ENCODE peak calls at places on chromosome 4, in four cellular contexts. One of them, this sample, is unnamed.

GRCh38 chr4:165288226-165288625 is 39.2 kb upstream of the MSMO1 start:
- DNase-seq in posterior cingulate gyrus: no peak
- DNase-seq in activated gamma-delta T cell treated with Interleukin-2 at 50 U/mL for 16 hours: no peak
- DNase-seq in activated naive CD4-positive, alpha-beta T cell treated with anti-CD3 and anti-CD28 coated beads for 36 hours: no peak
- DNase-seq in this sample: no peak

GRCh38 chr4:172546782-172547181 is 621.8 kb upstream of the GALNT7 start:
- DNase-seq in posterior cingulate gyrus: no peak
- DNase-seq in activated gamma-delta T cell treated with Interleukin-2 at 50 U/mL for 16 hours: no peak
- DNase-seq in activated naive CD4-positive, alpha-beta T cell treated with anti-CD3 and anti-CD28 coated beads for 36 hours: no peak
- DNase-seq in this sample: no peak

GRCh38 chr4:15327311-15328298 is 100.2 kb upstream of the C1QTNF7 start:
- DNase-seq in posterior cingulate gyrus: no peak
- DNase-seq in activated gamma-delta T cell treated with Interleukin-2 at 50 U/mL for 16 hours: no peak
- DNase-seq in activated naive CD4-positive, alpha-beta T cell treated with anti-CD3 and anti-CD28 coated beads for 36 hours: no peak
- DNase-seq in this sample: no peak

GRCh38 chr4:183838987-183839712 is 66.0 kb upstream of the STOX2 start:
- DNase-seq in posterior cingulate gyrus: no peak
- DNase-seq in activated gamma-delta T cell treated with Interleukin-2 at 50 U/mL for 16 hours: no peak
- DNase-seq in activated naive CD4-positive, alpha-beta T cell treated with anti-CD3 and anti-CD28 coated beads for 36 hours: no peak
- DNase-seq in this sample: no peak

GRCh38 chr4:95956094-95956493 is 116.2 kb downstream of the PDHA2 start:
- DNase-seq in posterior cingulate gyrus: no peak
- DNase-seq in activated gamma-delta T cell treated with Interleukin-2 at 50 U/mL for 16 hours: no peak
- DNase-seq in activated naive CD4-positive, alpha-beta T cell treated with anti-CD3 and anti-CD28 coated beads for 36 hours: no peak
- DNase-seq in this sample: no peak

GRCh38 chr4:123443401-123444297 is 47.1 kb downstream of the SPRY1 start:
- DNase-seq in posterior cingulate gyrus: no peak
- DNase-seq in activated gamma-delta T cell treated with Interleukin-2 at 50 U/mL for 16 hours: no peak
- DNase-seq in activated naive CD4-positive, alpha-beta T cell treated with anti-CD3 and anti-CD28 coated beads for 36 hours: peak; percentile 65
- DNase-seq in this sample: peak; percentile 37

GRCh38 chr4:1465173-1466033 is 59.2 kb upstream of the NKX1-1 start:
- DNase-seq in posterior cingulate gyrus: no peak
- DNase-seq in activated gamma-delta T cell treated with Interleukin-2 at 50 U/mL for 16 hours: no peak
- DNase-seq in activated naive CD4-positive, alpha-beta T cell treated with anti-CD3 and anti-CD28 coated beads for 36 hours: no peak
- DNase-seq in this sample: no peak

GRCh38 chr4:119025916-119026661 is 109.5 kb upstream of the MYOZ2 start:
- DNase-seq in posterior cingulate gyrus: no peak
- DNase-seq in activated gamma-delta T cell treated with Interleukin-2 at 50 U/mL for 16 hours: no peak
- DNase-seq in activated naive CD4-positive, alpha-beta T cell treated with anti-CD3 and anti-CD28 coated beads for 36 hours: no peak
- DNase-seq in this sample: no peak

GRCh38 chr4:7766661-7767345 is 172.9 kb downstream of the AFAP1 start:
- DNase-seq in posterior cingulate gyrus: no peak
- DNase-seq in activated gamma-delta T cell treated with Interleukin-2 at 50 U/mL for 16 hours: no peak
- DNase-seq in activated naive CD4-positive, alpha-beta T cell treated with anti-CD3 and anti-CD28 coated beads for 36 hours: no peak
- DNase-seq in this sample: no peak

GRCh38 chr4:139241086-139241783 is 38.8 kb downstream of the MGARP start:
- DNase-seq in posterior cingulate gyrus: no peak
- DNase-seq in activated gamma-delta T cell treated with Interleukin-2 at 50 U/mL for 16 hours: no peak
- DNase-seq in activated naive CD4-positive, alpha-beta T cell treated with anti-CD3 and anti-CD28 coated beads for 36 hours: no peak
- DNase-seq in this sample: no peak

GRCh38 chr4:182578402-182578801 is 335.2 kb downstream of the TENM3 start:
- DNase-seq in posterior cingulate gyrus: no peak
- DNase-seq in activated gamma-delta T cell treated with Interleukin-2 at 50 U/mL for 16 hours: no peak
- DNase-seq in activated naive CD4-positive, alpha-beta T cell treated with anti-CD3 and anti-CD28 coated beads for 36 hours: no peak
- DNase-seq in this sample: no peak

GRCh38 chr4:127239902-127240575 is 392.7 kb upstream of the INTU start:
- DNase-seq in posterior cingulate gyrus: no peak
- DNase-seq in activated gamma-delta T cell treated with Interleukin-2 at 50 U/mL for 16 hours: no peak
- DNase-seq in activated naive CD4-positive, alpha-beta T cell treated with anti-CD3 and anti-CD28 coated beads for 36 hours: no peak
- DNase-seq in this sample: no peak

GRCh38 chr4:2042947-2043395 is 16.2 kb upstream of the NAT8L start:
- DNase-seq in posterior cingulate gyrus: no peak
- DNase-seq in activated gamma-delta T cell treated with Interleukin-2 at 50 U/mL for 16 hours: no peak
- DNase-seq in activated naive CD4-positive, alpha-beta T cell treated with anti-CD3 and anti-CD28 coated beads for 36 hours: no peak
- DNase-seq in this sample: no peak

GRCh38 chr4:123418486-123418931 is 21.9 kb downstream of the SPRY1 start:
- DNase-seq in posterior cingulate gyrus: no peak
- DNase-seq in activated gamma-delta T cell treated with Interleukin-2 at 50 U/mL for 16 hours: no peak
- DNase-seq in activated naive CD4-positive, alpha-beta T cell treated with anti-CD3 and anti-CD28 coated beads for 36 hours: no peak
- DNase-seq in this sample: peak; percentile 43

GRCh38 chr4:95190751-95191436 is 357.9 kb downstream of the UNC5C start:
- DNase-seq in posterior cingulate gyrus: no peak
- DNase-seq in activated gamma-delta T cell treated with Interleukin-2 at 50 U/mL for 16 hours: no peak
- DNase-seq in activated naive CD4-positive, alpha-beta T cell treated with anti-CD3 and anti-CD28 coated beads for 36 hours: no peak
- DNase-seq in this sample: no peak

GRCh38 chr4:3302786-3303444 is 10.1 kb downstream of the RGS12 start:
- DNase-seq in posterior cingulate gyrus: peak; percentile 5
- DNase-seq in activated gamma-delta T cell treated with Interleukin-2 at 50 U/mL for 16 hours: no peak
- DNase-seq in activated naive CD4-positive, alpha-beta T cell treated with anti-CD3 and anti-CD28 coated beads for 36 hours: peak; percentile 50
- DNase-seq in this sample: peak; percentile 38

GRCh38 chr4:108313546-108314339 is 145.0 kb upstream of the LEF1 start:
- DNase-seq in posterior cingulate gyrus: no peak
- DNase-seq in activated gamma-delta T cell treated with Interleukin-2 at 50 U/mL for 16 hours: no peak
- DNase-seq in activated naive CD4-positive, alpha-beta T cell treated with anti-CD3 and anti-CD28 coated beads for 36 hours: peak; percentile 49
- DNase-seq in this sample: no peak

GRCh38 chr4:91681544-91681943 is 622.2 kb upstream of the GRID2 start:
- DNase-seq in posterior cingulate gyrus: no peak
- DNase-seq in activated gamma-delta T cell treated with Interleukin-2 at 50 U/mL for 16 hours: no peak
- DNase-seq in activated naive CD4-positive, alpha-beta T cell treated with anti-CD3 and anti-CD28 coated beads for 36 hours: no peak
- DNase-seq in this sample: no peak

GRCh38 chr4:118289794-118290193 is 63.0 kb downstream of the PRSS12 start:
- DNase-seq in posterior cingulate gyrus: no peak
- DNase-seq in activated gamma-delta T cell treated with Interleukin-2 at 50 U/mL for 16 hours: no peak
- DNase-seq in activated naive CD4-positive, alpha-beta T cell treated with anti-CD3 and anti-CD28 coated beads for 36 hours: no peak
- DNase-seq in this sample: no peak

GRCh38 chr4:48275247-48275646 is 5.6 kb upstream of the TEC start:
- DNase-seq in posterior cingulate gyrus: no peak
- DNase-seq in activated gamma-delta T cell treated with Interleukin-2 at 50 U/mL for 16 hours: no peak
- DNase-seq in activated naive CD4-positive, alpha-beta T cell treated with anti-CD3 and anti-CD28 coated beads for 36 hours: peak; percentile 22
- DNase-seq in this sample: peak; percentile 60

GRCh38 chr4:66991521-66991920 is 553.8 kb downstream of the CENPC start:
- DNase-seq in posterior cingulate gyrus: no peak
- DNase-seq in activated gamma-delta T cell treated with Interleukin-2 at 50 U/mL for 16 hours: no peak
- DNase-seq in activated naive CD4-positive, alpha-beta T cell treated with anti-CD3 and anti-CD28 coated beads for 36 hours: no peak
- DNase-seq in this sample: no peak

This sample was measured in GDM1.